ENCODE peak calls at places on chromosomes 12 and 14, in ten cellular contexts. One of them, this sample, is unnamed.

GRCh38 chr14:94213021-94213420 is 38.9 kb downstream of the PPP4R4 start:
- DNase-seq in GM23338: no peak
- DNase-seq in tibial nerve: no peak
- DNase-seq in heart right ventricle: no peak
- DNase-seq in CD4-positive, CD25-positive, alpha-beta regulatory T cell: no peak
- DNase-seq in HCT116: no peak
- DNase-seq in heart left ventricle: no peak
- DNase-seq in effector memory CD4-positive, alpha-beta T cell: no peak
- DNase-seq in cardiac muscle cell: no peak
- DNase-seq in naive thymus-derived CD4-positive, alpha-beta T cell: no peak
- DNase-seq in this sample: no peak

GRCh38 chr14:64688801-64689200 is 15.4 kb upstream of the PLEKHG3 start:
- DNase-seq in GM23338: no peak
- DNase-seq in tibial nerve: no peak
- DNase-seq in heart right ventricle: no peak
- DNase-seq in CD4-positive, CD25-positive, alpha-beta regulatory T cell: no peak
- DNase-seq in HCT116: no peak
- DNase-seq in heart left ventricle: no peak
- DNase-seq in effector memory CD4-positive, alpha-beta T cell: no peak
- DNase-seq in cardiac muscle cell: no peak
- DNase-seq in naive thymus-derived CD4-positive, alpha-beta T cell: no peak
- DNase-seq in this sample: no peak

GRCh38 chr14:101957406-101958234 is 6.8 kb upstream of the DYNC1H1 start:
- DNase-seq in GM23338: no peak
- DNase-seq in tibial nerve: no peak
- DNase-seq in heart right ventricle: no peak
- DNase-seq in CD4-positive, CD25-positive, alpha-beta regulatory T cell: no peak
- DNase-seq in HCT116: no peak
- DNase-seq in heart left ventricle: no peak
- DNase-seq in effector memory CD4-positive, alpha-beta T cell: no peak
- DNase-seq in cardiac muscle cell: no peak
- DNase-seq in naive thymus-derived CD4-positive, alpha-beta T cell: no peak
- DNase-seq in this sample: no peak

GRCh38 chr12:131833896-131834641 is 5.9 kb downstream of the MMP17 start:
- DNase-seq in GM23338: peak; percentile 66
- DNase-seq in tibial nerve: no peak
- DNase-seq in heart right ventricle: no peak
- DNase-seq in CD4-positive, CD25-positive, alpha-beta regulatory T cell: no peak
- DNase-seq in HCT116: no peak
- DNase-seq in heart left ventricle: no peak
- DNase-seq in effector memory CD4-positive, alpha-beta T cell: no peak
- DNase-seq in cardiac muscle cell: no peak
- DNase-seq in naive thymus-derived CD4-positive, alpha-beta T cell: no peak
- DNase-seq in this sample: no peak

GRCh38 chr12:123057505-123058265 is 77.2 kb downstream of the ARL6IP4 start:
- DNase-seq in GM23338: no peak
- DNase-seq in tibial nerve: no peak
- DNase-seq in heart right ventricle: no peak
- DNase-seq in CD4-positive, CD25-positive, alpha-beta regulatory T cell: no peak
- DNase-seq in HCT116: no peak
- DNase-seq in heart left ventricle: no peak
- DNase-seq in effector memory CD4-positive, alpha-beta T cell: no peak
- DNase-seq in cardiac muscle cell: no peak
- DNase-seq in naive thymus-derived CD4-positive, alpha-beta T cell: no peak
- DNase-seq in this sample: peak; percentile 44

GRCh38 chr14:24232645-24233537 is at the start of gene GMPR2:
- DNase-seq in GM23338: peak; percentile 94
- DNase-seq in tibial nerve: no peak
- DNase-seq in heart right ventricle: no peak
- DNase-seq in CD4-positive, CD25-positive, alpha-beta regulatory T cell: no peak
- DNase-seq in HCT116: no peak
- DNase-seq in heart left ventricle: no peak
- DNase-seq in effector memory CD4-positive, alpha-beta T cell: no peak
- DNase-seq in cardiac muscle cell: no peak
- DNase-seq in naive thymus-derived CD4-positive, alpha-beta T cell: no peak
- DNase-seq in this sample: no peak

GRCh38 chr14:25570483-25570882 is 520.5 kb upstream of the STXBP6 start:
- DNase-seq in GM23338: no peak
- DNase-seq in tibial nerve: no peak
- DNase-seq in heart right ventricle: no peak
- DNase-seq in CD4-positive, CD25-positive, alpha-beta regulatory T cell: no peak
- DNase-seq in HCT116: no peak
- DNase-seq in heart left ventricle: no peak
- DNase-seq in effector memory CD4-positive, alpha-beta T cell: no peak
- DNase-seq in cardiac muscle cell: no peak
- DNase-seq in naive thymus-derived CD4-positive, alpha-beta T cell: no peak
- DNase-seq in this sample: no peak

GRCh38 chr14:70987042-70987441 is 79.8 kb downstream of the PCNX1 start:
- DNase-seq in GM23338: no peak
- DNase-seq in tibial nerve: no peak
- DNase-seq in heart right ventricle: no peak
- DNase-seq in CD4-positive, CD25-positive, alpha-beta regulatory T cell: no peak
- DNase-seq in HCT116: no peak
- DNase-seq in heart left ventricle: no peak
- DNase-seq in effector memory CD4-positive, alpha-beta T cell: no peak
- DNase-seq in cardiac muscle cell: no peak
- DNase-seq in naive thymus-derived CD4-positive, alpha-beta T cell: no peak
- DNase-seq in this sample: no peak

GRCh38 chr14:37720131-37720530 is 124.7 kb downstream of the TTC6 start:
- DNase-seq in GM23338: no peak
- DNase-seq in tibial nerve: no peak
- DNase-seq in heart right ventricle: no peak
- DNase-seq in CD4-positive, CD25-positive, alpha-beta regulatory T cell: no peak
- DNase-seq in HCT116: no peak
- DNase-seq in heart left ventricle: no peak
- DNase-seq in effector memory CD4-positive, alpha-beta T cell: no peak
- DNase-seq in cardiac muscle cell: no peak
- DNase-seq in naive thymus-derived CD4-positive, alpha-beta T cell: no peak
- DNase-seq in this sample: no peak

GRCh38 chr12:46831335-46832083 is 5.7 kb upstream of the SLC38A4 start:
- DNase-seq in GM23338: peak; percentile 63
- DNase-seq in tibial nerve: no peak
- DNase-seq in heart right ventricle: peak; percentile 25
- DNase-seq in CD4-positive, CD25-positive, alpha-beta regulatory T cell: no peak
- DNase-seq in HCT116: no peak
- DNase-seq in heart left ventricle: peak; percentile 56
- DNase-seq in effector memory CD4-positive, alpha-beta T cell: no peak
- DNase-seq in cardiac muscle cell: peak; percentile 57
- DNase-seq in naive thymus-derived CD4-positive, alpha-beta T cell: no peak
- DNase-seq in this sample: no peak

GRCh38 chr12:6199531-6200265 is 502 bp upstream of the CD9 start:
- DNase-seq in GM23338: peak; percentile 85
- DNase-seq in tibial nerve: no peak
- DNase-seq in heart right ventricle: peak; percentile 69
- DNase-seq in CD4-positive, CD25-positive, alpha-beta regulatory T cell: peak; percentile 3
- DNase-seq in HCT116: no peak
- DNase-seq in heart left ventricle: peak; percentile 66
- DNase-seq in effector memory CD4-positive, alpha-beta T cell: no peak
- DNase-seq in cardiac muscle cell: peak; percentile 54
- DNase-seq in naive thymus-derived CD4-positive, alpha-beta T cell: no peak
- DNase-seq in this sample: peak; percentile 81

GRCh38 chr14:93984987-93985410 is 8.6 kb upstream of the ASB2 start:
- DNase-seq in GM23338: peak; percentile 69
- DNase-seq in tibial nerve: no peak
- DNase-seq in heart right ventricle: peak; percentile 50
- DNase-seq in CD4-positive, CD25-positive, alpha-beta regulatory T cell: no peak
- DNase-seq in HCT116: peak; percentile 60
- DNase-seq in heart left ventricle: no peak
- DNase-seq in effector memory CD4-positive, alpha-beta T cell: no peak
- DNase-seq in cardiac muscle cell: peak; percentile 79
- DNase-seq in naive thymus-derived CD4-positive, alpha-beta T cell: no peak
- DNase-seq in this sample: peak; percentile 47

GRCh38 chr12:117159674-117160073 is 30.6 kb downstream of the FBXO21 start:
- DNase-seq in GM23338: no peak
- DNase-seq in tibial nerve: no peak
- DNase-seq in heart right ventricle: no peak
- DNase-seq in CD4-positive, CD25-positive, alpha-beta regulatory T cell: no peak
- DNase-seq in HCT116: no peak
- DNase-seq in heart left ventricle: no peak
- DNase-seq in effector memory CD4-positive, alpha-beta T cell: no peak
- DNase-seq in cardiac muscle cell: no peak
- DNase-seq in naive thymus-derived CD4-positive, alpha-beta T cell: no peak
- DNase-seq in this sample: no peak

GRCh38 chr12:22283006-22283506 is 51.5 kb downstream of the ST8SIA1 start:
- DNase-seq in GM23338: no peak
- DNase-seq in tibial nerve: no peak
- DNase-seq in heart right ventricle: no peak
- DNase-seq in CD4-positive, CD25-positive, alpha-beta regulatory T cell: no peak
- DNase-seq in HCT116: no peak
- DNase-seq in heart left ventricle: no peak
- DNase-seq in effector memory CD4-positive, alpha-beta T cell: no peak
- DNase-seq in cardiac muscle cell: no peak
- DNase-seq in naive thymus-derived CD4-positive, alpha-beta T cell: no peak
- DNase-seq in this sample: no peak

GRCh38 chr12:22284871-22285270 is 49.6 kb downstream of the ST8SIA1 start:
- DNase-seq in GM23338: no peak
- DNase-seq in tibial nerve: no peak
- DNase-seq in heart right ventricle: no peak
- DNase-seq in CD4-positive, CD25-positive, alpha-beta regulatory T cell: no peak
- DNase-seq in HCT116: no peak
- DNase-seq in heart left ventricle: no peak
- DNase-seq in effector memory CD4-positive, alpha-beta T cell: no peak
- DNase-seq in cardiac muscle cell: no peak
- DNase-seq in naive thymus-derived CD4-positive, alpha-beta T cell: no peak
- DNase-seq in this sample: no peak

GRCh38 chr12:22285871-22286270 is 48.6 kb downstream of the ST8SIA1 start:
- DNase-seq in GM23338: no peak
- DNase-seq in tibial nerve: no peak
- DNase-seq in heart right ventricle: no peak
- DNase-seq in CD4-positive, CD25-positive, alpha-beta regulatory T cell: no peak
- DNase-seq in HCT116: no peak
- DNase-seq in heart left ventricle: no peak
- DNase-seq in effector memory CD4-positive, alpha-beta T cell: no peak
- DNase-seq in cardiac muscle cell: no peak
- DNase-seq in naive thymus-derived CD4-positive, alpha-beta T cell: no peak
- DNase-seq in this sample: no peak

GRCh38 chr12:22283508-22283907 is 51.0 kb downstream of the ST8SIA1 start:
- DNase-seq in GM23338: peak; percentile 13
- DNase-seq in tibial nerve: no peak
- DNase-seq in heart right ventricle: no peak
- DNase-seq in CD4-positive, CD25-positive, alpha-beta regulatory T cell: no peak
- DNase-seq in HCT116: no peak
- DNase-seq in heart left ventricle: no peak
- DNase-seq in effector memory CD4-positive, alpha-beta T cell: no peak
- DNase-seq in cardiac muscle cell: no peak
- DNase-seq in naive thymus-derived CD4-positive, alpha-beta T cell: no peak
- DNase-seq in this sample: no peak

GRCh38 chr12:22282283-22282682 is 52.2 kb downstream of the ST8SIA1 start:
- DNase-seq in GM23338: no peak
- DNase-seq in tibial nerve: no peak
- DNase-seq in heart right ventricle: no peak
- DNase-seq in CD4-positive, CD25-positive, alpha-beta regulatory T cell: no peak
- DNase-seq in HCT116: no peak
- DNase-seq in heart left ventricle: no peak
- DNase-seq in effector memory CD4-positive, alpha-beta T cell: no peak
- DNase-seq in cardiac muscle cell: no peak
- DNase-seq in naive thymus-derived CD4-positive, alpha-beta T cell: no peak
- DNase-seq in this sample: no peak
- H3K4me3 ChIP-seq in GM23338: no peak overlapping the region
- H3K4me3 ChIP-seq in tibial nerve: no peak overlapping the region
- H3K4me3 ChIP-seq in heart right ventricle: no peak overlapping the region
- H3K4me3 ChIP-seq in CD4-positive, CD25-positive, alpha-beta regulatory T cell: no peak overlapping the region
- H3K4me3 ChIP-seq in HCT116: no peak overlapping the region
- H3K4me3 ChIP-seq in heart left ventricle: no peak overlapping the region
- H3K4me3 ChIP-seq in effector memory CD4-positive, alpha-beta T cell: no peak overlapping the region
- H3K4me3 ChIP-seq in cardiac muscle cell: no peak overlapping the region
- H3K4me3 ChIP-seq in naive thymus-derived CD4-positive, alpha-beta T cell: no peak overlapping the region
- H3K4me3 ChIP-seq in this sample: no peak overlapping the region

DNA sequence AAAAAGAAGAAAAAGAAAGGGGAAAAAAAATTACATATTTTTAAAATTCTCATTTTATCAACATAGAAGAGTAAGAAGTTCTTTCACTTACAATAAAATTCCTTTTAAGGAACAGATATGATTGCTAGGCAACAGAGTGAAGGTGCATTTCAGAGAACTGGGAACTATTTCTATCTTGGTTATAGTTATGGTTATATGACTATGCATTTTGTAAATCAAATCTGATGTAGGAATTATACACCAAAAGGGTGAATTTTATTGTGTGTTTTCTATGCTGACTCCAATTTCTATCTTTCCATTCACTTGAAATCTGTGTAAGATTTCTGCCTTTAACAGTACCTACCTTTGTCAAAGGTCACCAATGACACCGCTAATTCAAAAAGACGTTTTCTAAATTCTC is 50.1 kb downstream of the HNRNPC start:
- DNase-seq in GM23338: no peak
- DNase-seq in tibial nerve: no peak
- DNase-seq in heart right ventricle: no peak
- DNase-seq in CD4-positive, CD25-positive, alpha-beta regulatory T cell: no peak
- DNase-seq in HCT116: no peak
- DNase-seq in heart left ventricle: no peak
- DNase-seq in effector memory CD4-positive, alpha-beta T cell: no peak
- DNase-seq in cardiac muscle cell: no peak
- DNase-seq in naive thymus-derived CD4-positive, alpha-beta T cell: no peak
- DNase-seq in this sample: no peak
- H3K27ac ChIP-seq in GM23338: peak overlapping the region; percentile 76
- H3K27ac ChIP-seq in tibial nerve: no peak overlapping the region
- H3K27ac ChIP-seq in heart right ventricle: no peak overlapping the region
- H3K27ac ChIP-seq in CD4-positive, CD25-positive, alpha-beta regulatory T cell: no peak overlapping the region
- H3K27ac ChIP-seq in HCT116: no peak overlapping the region
- H3K27ac ChIP-seq in heart left ventricle: no peak overlapping the region
- H3K27ac ChIP-seq in effector memory CD4-positive, alpha-beta T cell: no peak overlapping the region
- H3K27ac ChIP-seq in cardiac muscle cell: peak overlapping the region; percentile 50
- H3K27ac ChIP-seq in naive thymus-derived CD4-positive, alpha-beta T cell: peak overlapping the region; percentile 22
- H3K27ac ChIP-seq in this sample: no peak overlapping the region

DNA sequence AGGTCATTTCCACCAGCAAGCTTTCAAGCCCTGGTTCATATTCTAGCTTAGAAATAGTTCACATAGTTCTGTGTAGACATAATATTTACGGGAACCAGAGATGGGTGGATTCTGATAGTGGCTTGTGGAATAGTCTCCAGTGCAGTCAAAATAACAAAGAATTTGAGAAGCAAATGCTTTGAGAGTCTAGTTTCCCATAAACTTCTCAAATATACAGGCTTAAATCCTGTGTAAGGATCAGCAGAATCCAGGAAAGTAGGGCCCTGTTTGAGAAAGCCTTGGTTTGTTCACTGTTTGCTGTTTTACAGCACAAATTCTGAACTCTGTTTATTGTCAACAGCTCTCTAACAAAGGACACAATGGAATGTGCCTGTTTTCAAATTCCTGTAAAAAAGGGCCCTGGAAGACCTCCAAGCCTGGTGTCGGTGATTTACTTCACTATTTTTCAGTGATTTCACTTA is 11.5 kb upstream of the FOS start:
- DNase-seq in GM23338: peak; percentile 40
- DNase-seq in tibial nerve: no peak
- DNase-seq in heart right ventricle: no peak
- DNase-seq in CD4-positive, CD25-positive, alpha-beta regulatory T cell: no peak
- DNase-seq in HCT116: no peak
- DNase-seq in heart left ventricle: no peak
- DNase-seq in effector memory CD4-positive, alpha-beta T cell: no peak
- DNase-seq in cardiac muscle cell: no peak
- DNase-seq in naive thymus-derived CD4-positive, alpha-beta T cell: no peak
- DNase-seq in this sample: no peak
- H3K4me3 ChIP-seq in GM23338: no peak overlapping the region
- H3K4me3 ChIP-seq in tibial nerve: no peak overlapping the region
- H3K4me3 ChIP-seq in heart right ventricle: no peak overlapping the region
- H3K4me3 ChIP-seq in CD4-positive, CD25-positive, alpha-beta regulatory T cell: no peak overlapping the region
- H3K4me3 ChIP-seq in HCT116: no peak overlapping the region
- H3K4me3 ChIP-seq in heart left ventricle: no peak overlapping the region
- H3K4me3 ChIP-seq in effector memory CD4-positive, alpha-beta T cell: no peak overlapping the region
- H3K4me3 ChIP-seq in cardiac muscle cell: no peak overlapping the region
- H3K4me3 ChIP-seq in naive thymus-derived CD4-positive, alpha-beta T cell: no peak overlapping the region
- H3K4me3 ChIP-seq in this sample: no peak overlapping the region

GRCh38 chr12:105357162-105357691 is 26.7 kb downstream of the C12orf75 start:
- DNase-seq in GM23338: no peak
- DNase-seq in tibial nerve: no peak
- DNase-seq in heart right ventricle: no peak
- DNase-seq in CD4-positive, CD25-positive, alpha-beta regulatory T cell: no peak
- DNase-seq in HCT116: no peak
- DNase-seq in heart left ventricle: no peak
- DNase-seq in effector memory CD4-positive, alpha-beta T cell: no peak
- DNase-seq in cardiac muscle cell: no peak
- DNase-seq in naive thymus-derived CD4-positive, alpha-beta T cell: no peak
- DNase-seq in this sample: no peak
- H3K27ac ChIP-seq in GM23338: no peak overlapping the region
- H3K27ac ChIP-seq in tibial nerve: no peak overlapping the region
- H3K27ac ChIP-seq in heart right ventricle: no peak overlapping the region
- H3K27ac ChIP-seq in CD4-positive, CD25-positive, alpha-beta regulatory T cell: no peak overlapping the region
- H3K27ac ChIP-seq in HCT116: peak overlapping the region; percentile 4
- H3K27ac ChIP-seq in heart left ventricle: no peak overlapping the region
- H3K27ac ChIP-seq in effector memory CD4-positive, alpha-beta T cell: no peak overlapping the region
- H3K27ac ChIP-seq in cardiac muscle cell: no peak overlapping the region
- H3K27ac ChIP-seq in naive thymus-derived CD4-positive, alpha-beta T cell: no peak overlapping the region
- H3K27ac ChIP-seq in this sample: no peak overlapping the region

This sample was measured in WERI-Rb-1.